ENCODE peak calls at places on chromosome 21, in four cellular contexts. J is small intestine, W is kidney, C is uterus. D is an unnamed sample.

GRCh38 chr21:14259669-14260458 is 43.9 kb downstream of the RBM11 start:
- DNase-seq in C (no peak), J (peak; percentile 80), W (no peak), D (peak; percentile 30)

GRCh38 chr21:42809171-42809570 is 70.2 kb downstream of the WDR4 start:
- DNase-seq in C (no peak), J (no peak), W (no peak), D (no peak)

GRCh38 chr21:27649323-27649722 is 682.4 kb upstream of the ADAMTS5 start:
- DNase-seq in W (no peak), C (no peak), J (no peak), D (no peak)

GRCh38 chr21:26806734-26807372 is 38.4 kb downstream of the ADAMTS1 start:
- DNase-seq in C (no peak), W (no peak), J (no peak), D (no peak)

GRCh38 chr21:31557421-31557955 is 102.0 kb upstream of the SOD1 start:
- DNase-seq in W (peak; percentile 72), C (no peak), J (no peak), D (no peak)

GRCh38 chr21:21064353-21064752 is 66.1 kb downstream of the NCAM2 start:
- DNase-seq in W (no peak), J (no peak), C (no peak), D (no peak)

GRCh38 chr21:44550807-44551206 is 498 bp downstream of the KRTAP10-2 start:
- DNase-seq in W (peak; percentile 23), C (no peak), J (no peak), D (no peak)

GRCh38 chr21:17828223-17828622 is 9.1 kb upstream of the C21orf91 start:
- DNase-seq in C (no peak), J (no peak), W (no peak), D (no peak)

GRCh38 chr21:32494946-32495703 is 82.6 kb downstream of the EVA1C start:
- DNase-seq in C (peak; percentile 52), W (peak; percentile 28), J (no peak), D (no peak)

GRCh38 chr21:17501107-17502006 is 11.5 kb upstream of the CXADR start:
- DNase-seq in W (no peak), C (no peak), J (peak; percentile 56), D (peak; percentile 38)

GRCh38 chr21:43657355-43658093 is 1.8 kb downstream of the HSF2BP start:
- DNase-seq in J (no peak), C (no peak), W (peak; percentile 79), D (peak; percentile 27)

GRCh38 chr21:17578162-17578561 is 34.5 kb downstream of the BTG3 start:
- DNase-seq in J (no peak), C (no peak), W (no peak), D (no peak)

GRCh38 chr21:26835027-26835713 is 10.0 kb downstream of the ADAMTS1 start:
- DNase-seq in J (no peak), W (no peak), C (no peak), D (no peak)

GRCh38 chr21:43338951-43339350 is 88.0 kb downstream of the SIK1 start:
- DNase-seq in J (no peak), W (no peak), C (no peak), D (no peak)

GRCh38 chr21:31133243-31133830 is 95.1 kb upstream of the KRTAP19-8 start:
- DNase-seq in J (no peak), W (no peak), C (no peak), D (no peak)

GRCh38 chr21:42974832-42975820 is 764 bp downstream of the PKNOX1 start:
- DNase-seq in C (no peak), J (peak; percentile 57), W (peak; percentile 85), D (peak; percentile 64)

DNA sequence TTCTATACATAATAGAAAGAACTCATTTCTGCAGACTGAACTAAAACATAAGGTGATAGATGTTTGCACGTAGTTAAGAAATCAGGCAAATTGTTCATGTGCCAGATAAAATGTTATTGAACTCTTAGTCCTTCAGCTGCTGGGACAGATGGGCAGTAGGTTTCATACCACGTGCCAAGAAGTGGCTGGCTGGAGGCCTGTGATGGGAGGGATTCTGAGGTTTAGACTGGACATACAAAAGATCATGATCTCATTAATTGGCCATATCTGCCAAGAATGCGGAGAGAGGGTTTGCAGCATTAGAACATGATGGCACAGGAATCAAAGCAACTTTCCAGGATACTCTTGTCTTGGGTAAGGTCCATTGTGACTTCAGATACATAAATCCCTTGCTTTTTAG is 53.9 kb downstream of the DSCAM start:
- DNase-seq in W (no peak), J (no peak), C (no peak), D (no peak)
- H3K4me3 ChIP-seq in W (no peak overlapping the region), J (no peak overlapping the region), C (no peak overlapping the region), D (no peak overlapping the region)

GRCh38 chr21:25750085-25750484 is 15.3 kb downstream of the GABPA start:
- DNase-seq in C (no peak), W (no peak), J (no peak), D (no peak)
- H3K27ac ChIP-seq in C (no peak overlapping the region), W (no peak overlapping the region), J (no peak overlapping the region), D (no peak overlapping the region)

GRCh38 chr21:45612096-45613019 is 31.2 kb upstream of the PCBP3 start:
- DNase-seq in J (no peak), W (peak; percentile 66), C (peak; percentile 19), D (no peak)

GRCh38 chr21:45611296-45611695 is 32.2 kb upstream of the PCBP3 start:
- DNase-seq in J (no peak), W (no peak), C (peak; percentile 2), D (no peak)

GRCh38 chr21:45603481-45603880 is 40.0 kb upstream of the PCBP3 start:
- DNase-seq in W (no peak), J (no peak), C (no peak), D (no peak)

GRCh38 chr21:45607922-45608295 is 35.6 kb upstream of the PCBP3 start:
- DNase-seq in C (no peak), W (peak; percentile 31), J (no peak), D (no peak)

DNA sequence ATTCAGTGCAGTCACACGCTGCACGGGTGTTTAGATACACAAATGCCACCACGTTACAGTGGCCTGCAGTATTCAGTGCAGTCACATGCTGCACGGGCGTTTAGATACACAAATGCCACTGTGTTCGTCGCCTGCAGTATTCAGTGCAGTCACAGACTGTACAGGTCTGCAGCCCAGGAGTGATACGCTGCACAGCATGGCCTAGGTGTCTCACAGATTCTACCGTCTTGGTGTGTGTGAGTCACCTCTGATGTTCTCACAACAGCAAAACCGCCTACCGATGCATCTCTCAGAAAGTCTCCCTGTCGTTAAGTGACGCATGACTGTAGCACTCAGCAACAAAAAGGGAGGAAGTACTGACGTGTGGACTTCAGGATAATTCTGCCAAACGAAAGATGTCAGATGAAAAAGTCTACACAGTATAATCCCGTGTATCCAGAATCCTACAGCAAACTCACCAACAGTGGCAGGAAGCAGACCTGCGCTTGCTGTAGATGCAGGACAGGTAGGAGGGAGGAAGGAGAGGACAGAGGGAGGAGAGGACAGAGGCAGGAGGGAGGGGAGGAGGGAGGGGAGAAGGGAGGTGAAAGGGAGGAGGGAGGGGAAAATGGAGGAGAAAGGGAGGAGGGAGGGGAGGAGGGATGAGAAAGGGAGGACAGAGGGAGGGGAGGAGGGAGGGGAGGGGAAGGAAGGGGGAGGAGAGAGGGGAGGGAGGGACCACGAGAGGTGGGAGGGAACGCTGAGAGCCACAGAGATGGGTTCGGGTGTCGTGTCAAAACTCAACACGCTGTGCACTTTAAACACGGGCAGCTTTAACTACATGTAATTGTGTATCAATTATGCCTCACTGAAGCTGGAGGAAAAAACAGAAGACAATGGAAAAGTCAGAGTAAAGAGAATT is 36.3 kb upstream of the PCBP3 start:
- DNase-seq in J (peak; percentile 33), W (peak; percentile 23), C (peak; percentile 1), D (no peak)
- H3K4me3 ChIP-seq in J (no peak overlapping the region), W (no peak overlapping the region), C (no peak overlapping the region), D (no peak overlapping the region)

DNA sequence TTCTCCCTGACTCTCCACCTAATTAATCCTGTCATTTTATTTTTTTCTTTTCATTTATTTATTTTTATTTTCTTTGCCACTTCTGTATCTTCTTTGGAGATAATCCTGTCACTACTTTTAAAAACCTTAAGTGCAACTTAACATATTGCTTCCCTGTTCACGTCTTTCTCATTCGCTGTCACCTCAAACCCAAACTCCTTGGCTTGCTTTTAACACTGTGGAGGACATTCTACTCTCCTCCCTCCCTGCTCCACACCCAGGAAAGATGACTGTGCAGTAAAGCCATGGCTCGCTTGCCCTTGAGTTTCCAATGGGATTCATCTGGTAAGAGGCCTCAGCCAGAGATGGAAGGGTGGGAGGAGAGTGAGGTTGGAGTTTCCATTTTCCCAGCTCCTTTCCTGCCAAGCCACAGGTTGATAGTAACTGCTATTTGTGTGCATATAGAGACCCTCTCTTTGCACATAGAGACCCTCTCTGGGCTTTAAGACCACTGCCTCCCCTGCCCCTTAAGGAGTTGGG is 6.4 kb upstream of the BRWD1 start:
- DNase-seq in C (no peak), J (no peak), W (no peak), D (no peak)
- H3K27ac ChIP-seq in C (no peak overlapping the region), J (no peak overlapping the region), W (no peak overlapping the region), D (no peak overlapping the region)

GRCh38 chr21:36076878-36077658 is 7.2 kb downstream of the CBR1 start:
- DNase-seq in J (peak; percentile 94), C (no peak), W (no peak), D (no peak)
- H3K4me3 ChIP-seq in J (no peak overlapping the region), C (no peak overlapping the region), W (no peak overlapping the region), D (no peak overlapping the region)

GRCh38 chr21:33811147-33812024 is 104.2 kb downstream of the ATP5PO start:
- DNase-seq in C (no peak), J (no peak), W (no peak), D (no peak)
- H3K27ac ChIP-seq in C (peak overlapping the region; percentile 57), J (no peak overlapping the region), W (no peak overlapping the region), D (peak overlapping the region; percentile 18)

GRCh38 chr21:34668803-34669148 is at the start of gene CLIC6:
- DNase-seq in W (peak; percentile 69), J (no peak), C (no peak), D (no peak)
- H3K4me3 ChIP-seq in W (no peak within 1 kb of the TSS), J (peak within 1 kb of the TSS; percentile 52), C (no peak within 1 kb of the TSS), D (peak within 1 kb of the TSS; percentile 63)

GRCh38 chr21:28979092-28979491 is 13.6 kb downstream of the LTN1 start:
- DNase-seq in W (no peak), J (no peak), C (no peak), D (no peak)

GRCh38 chr21:28974531-28975227 is 18.0 kb downstream of the LTN1 start:
- DNase-seq in W (no peak), J (no peak), C (no peak), D (no peak)

GRCh38 chr21:28971171-28971570 is 21.5 kb downstream of the LTN1 start:
- DNase-seq in J (no peak), C (no peak), W (no peak), D (no peak)

GRCh38 chr21:28972398-28972797 is 20.3 kb downstream of the LTN1 start:
- DNase-seq in J (no peak), W (no peak), C (no peak), D (no peak)

GRCh38 chr21:28975401-28975800 is 17.3 kb downstream of the LTN1 start:
- DNase-seq in C (no peak), J (no peak), W (no peak), D (no peak)
- H3K27ac ChIP-seq in C (peak overlapping the region; percentile 28), J (no peak overlapping the region), W (no peak overlapping the region), D (no peak overlapping the region)